ENCODE peak calls at places on chromosomes 16 and 17, in nine cellular contexts. One of them, this sample, is unnamed.

GRCh38 chr16:65305588-65305987 is 183.7 kb upstream of the CDH11 start:
- DNase-seq in A549: no peak
- DNase-seq in prostate gland: no peak
- DNase-seq in tibial nerve: no peak
- DNase-seq in body of pancreas: no peak
- DNase-seq in right lobe of liver: no peak
- DNase-seq in suprapubic skin: no peak
- DNase-seq in ovary: no peak
- DNase-seq in esophagus squamous epithelium: no peak
- DNase-seq in this sample: no peak

GRCh38 chr17:69170377-69170776 is 28.7 kb upstream of the ABCA6 start:
- DNase-seq in right lobe of liver: no peak
- DNase-seq in A549: no peak
- DNase-seq in ovary: no peak
- DNase-seq in prostate gland: no peak
- DNase-seq in suprapubic skin: no peak
- DNase-seq in body of pancreas: no peak
- DNase-seq in tibial nerve: no peak
- DNase-seq in esophagus squamous epithelium: no peak
- DNase-seq in this sample: no peak

GRCh38 chr17:48307814-48308411 is 122.1 kb downstream of the SKAP1 start:
- DNase-seq in A549: peak
- DNase-seq in right lobe of liver: peak
- DNase-seq in suprapubic skin: no peak
- DNase-seq in tibial nerve: no peak
- DNase-seq in body of pancreas: peak
- DNase-seq in ovary: peak
- DNase-seq in esophagus squamous epithelium: no peak
- DNase-seq in prostate gland: peak
- DNase-seq in this sample: peak

GRCh38 chr16:87790278-87791023 is 24.7 kb upstream of the KLHDC4 start:
- DNase-seq in body of pancreas: peak
- DNase-seq in right lobe of liver: peak
- DNase-seq in tibial nerve: no peak
- DNase-seq in prostate gland: no peak
- DNase-seq in suprapubic skin: no peak
- DNase-seq in A549: peak
- DNase-seq in esophagus squamous epithelium: no peak
- DNase-seq in ovary: no peak
- DNase-seq in this sample: no peak

GRCh38 chr17:81551458-81552243 is 502 bp downstream of the FAAP100 start:
- DNase-seq in body of pancreas: peak
- DNase-seq in tibial nerve: no peak
- DNase-seq in ovary: no peak
- DNase-seq in suprapubic skin: no peak
- DNase-seq in A549: no peak
- DNase-seq in right lobe of liver: peak
- DNase-seq in esophagus squamous epithelium: no peak
- DNase-seq in prostate gland: no peak
- DNase-seq in this sample: no peak

GRCh38 chr16:49859139-49859947 is 3.4 kb upstream of the ZNF423 start:
- DNase-seq in body of pancreas: peak
- DNase-seq in ovary: peak
- DNase-seq in esophagus squamous epithelium: no peak
- DNase-seq in tibial nerve: no peak
- DNase-seq in right lobe of liver: peak
- DNase-seq in A549: no peak
- DNase-seq in suprapubic skin: peak
- DNase-seq in prostate gland: no peak
- DNase-seq in this sample: peak

GRCh38 chr17:20094777-20095176 is 85.6 kb downstream of the SPECC1 start:
- DNase-seq in prostate gland: no peak
- DNase-seq in esophagus squamous epithelium: no peak
- DNase-seq in right lobe of liver: no peak
- DNase-seq in body of pancreas: no peak
- DNase-seq in A549: no peak
- DNase-seq in ovary: no peak
- DNase-seq in suprapubic skin: no peak
- DNase-seq in tibial nerve: no peak
- DNase-seq in this sample: no peak

GRCh38 chr16:72895951-72896350 is 152.0 kb downstream of the ZFHX3 start:
- DNase-seq in suprapubic skin: no peak
- DNase-seq in body of pancreas: no peak
- DNase-seq in ovary: no peak
- DNase-seq in right lobe of liver: no peak
- DNase-seq in tibial nerve: no peak
- DNase-seq in prostate gland: no peak
- DNase-seq in esophagus squamous epithelium: no peak
- DNase-seq in A549: no peak
- DNase-seq in this sample: peak

GRCh38 chr17:34797724-34798123 is 163.5 kb downstream of the CCT6B start:
- DNase-seq in prostate gland: no peak
- DNase-seq in suprapubic skin: no peak
- DNase-seq in ovary: no peak
- DNase-seq in esophagus squamous epithelium: no peak
- DNase-seq in tibial nerve: no peak
- DNase-seq in body of pancreas: no peak
- DNase-seq in right lobe of liver: peak
- DNase-seq in A549: peak
- DNase-seq in this sample: no peak

GRCh38 chr16:4796982-4797804 is 2.0 kb downstream of the SMIM22 start:
- DNase-seq in ovary: no peak
- DNase-seq in right lobe of liver: no peak
- DNase-seq in A549: no peak
- DNase-seq in esophagus squamous epithelium: no peak
- DNase-seq in tibial nerve: no peak
- DNase-seq in suprapubic skin: no peak
- DNase-seq in prostate gland: no peak
- DNase-seq in body of pancreas: no peak
- DNase-seq in this sample: no peak

GRCh38 chr16:27823438-27823820 is 240.1 kb downstream of the GSG1L start:
- DNase-seq in ovary: no peak
- DNase-seq in body of pancreas: no peak
- DNase-seq in esophagus squamous epithelium: no peak
- DNase-seq in suprapubic skin: peak
- DNase-seq in tibial nerve: no peak
- DNase-seq in prostate gland: no peak
- DNase-seq in right lobe of liver: no peak
- DNase-seq in A549: no peak
- DNase-seq in this sample: no peak

GRCh38 chr17:74325743-74326379 is at the start of gene KIF19:
- DNase-seq in esophagus squamous epithelium: no peak
- DNase-seq in body of pancreas: peak
- DNase-seq in suprapubic skin: no peak
- DNase-seq in prostate gland: no peak
- DNase-seq in tibial nerve: no peak
- DNase-seq in right lobe of liver: peak
- DNase-seq in ovary: no peak
- DNase-seq in A549: no peak
- DNase-seq in this sample: no peak

GRCh38 chr17:50266384-50267073 is 7.7 kb upstream of the TMEM92 start:
- DNase-seq in esophagus squamous epithelium: no peak
- DNase-seq in A549: no peak
- DNase-seq in ovary: peak
- DNase-seq in prostate gland: peak
- DNase-seq in right lobe of liver: peak
- DNase-seq in suprapubic skin: peak
- DNase-seq in tibial nerve: peak
- DNase-seq in body of pancreas: peak
- DNase-seq in this sample: peak

GRCh38 chr17:18999911-19000310 is 4.7 kb downstream of the FAM83G start:
- DNase-seq in esophagus squamous epithelium: no peak
- DNase-seq in prostate gland: no peak
- DNase-seq in tibial nerve: no peak
- DNase-seq in ovary: no peak
- DNase-seq in body of pancreas: no peak
- DNase-seq in A549: no peak
- DNase-seq in suprapubic skin: no peak
- DNase-seq in right lobe of liver: no peak
- DNase-seq in this sample: no peak

GRCh38 chr16:59859606-59860402 is 1125.7 kb upstream of the GOT2 start:
- DNase-seq in right lobe of liver: no peak
- DNase-seq in prostate gland: no peak
- DNase-seq in A549: no peak
- DNase-seq in body of pancreas: no peak
- DNase-seq in ovary: no peak
- DNase-seq in tibial nerve: no peak
- DNase-seq in esophagus squamous epithelium: no peak
- DNase-seq in suprapubic skin: no peak
- DNase-seq in this sample: no peak

GRCh38 chr16:2537451-2538379 is at the start of gene PDPK1:
- DNase-seq in ovary: peak
- DNase-seq in esophagus squamous epithelium: no peak
- DNase-seq in tibial nerve: peak
- DNase-seq in prostate gland: peak
- DNase-seq in body of pancreas: peak
- DNase-seq in A549: peak
- DNase-seq in right lobe of liver: peak
- DNase-seq in suprapubic skin: peak
- DNase-seq in this sample: peak

DNA sequence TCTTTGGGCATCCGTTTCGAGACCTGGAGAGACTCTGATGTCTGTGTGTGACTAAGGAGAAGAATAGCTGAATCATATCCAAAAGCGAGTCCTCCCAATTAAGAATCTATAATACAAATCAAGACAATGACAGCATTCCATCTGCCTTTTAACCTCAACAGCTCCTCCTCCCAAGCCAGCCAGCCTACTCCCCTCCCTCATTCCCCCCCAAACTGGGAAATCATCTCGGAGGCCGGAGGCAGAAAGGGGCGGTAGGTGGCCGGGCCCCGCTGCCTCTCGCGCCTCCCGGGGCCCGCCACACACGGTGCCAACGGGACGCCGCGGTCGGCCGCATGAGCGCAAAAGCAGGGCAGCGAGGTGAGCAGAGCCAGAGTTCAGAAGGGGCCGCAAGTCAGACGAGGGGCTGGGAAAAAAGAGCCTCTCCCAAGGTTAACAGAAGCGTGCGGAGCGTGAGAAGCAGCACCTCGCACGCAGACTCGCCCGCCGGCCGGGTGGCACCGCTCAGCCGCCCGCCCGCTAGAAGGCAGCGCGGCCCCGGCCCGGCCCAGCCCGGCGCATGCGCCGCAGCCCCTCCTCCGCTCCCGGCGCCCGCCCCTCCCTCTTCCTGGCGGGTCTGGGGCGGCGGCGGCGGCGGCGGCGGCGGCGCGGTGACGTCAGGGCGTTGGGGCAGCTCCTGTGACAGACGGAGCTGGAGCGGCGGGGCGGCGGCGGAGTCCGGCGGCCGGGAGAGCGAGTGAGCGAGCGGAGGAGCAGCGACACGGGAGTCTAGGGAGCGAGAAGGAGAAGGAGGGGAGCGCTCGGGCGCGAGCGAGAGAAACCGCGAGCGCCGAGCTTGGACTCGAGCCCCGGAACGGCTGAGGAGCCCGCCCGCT is at the start of gene PAFAH1B1:
- DNase-seq in ovary: peak
- DNase-seq in esophagus squamous epithelium: peak
- DNase-seq in prostate gland: peak
- DNase-seq in A549: peak
- DNase-seq in tibial nerve: peak
- DNase-seq in right lobe of liver: peak
- DNase-seq in body of pancreas: peak
- DNase-seq in suprapubic skin: peak
- DNase-seq in this sample: peak
- TF ChIP-seq POLR2A in ovary: peak
- TF ChIP-seq POLR2A in esophagus squamous epithelium: no peak
- TF ChIP-seq POLR2A in prostate gland: peak
- TF ChIP-seq POLR2A in A549: peak
- TF ChIP-seq POLR2A in tibial nerve: peak
- TF ChIP-seq POLR2A in right lobe of liver: peak
- TF ChIP-seq POLR2A in body of pancreas: peak
- TF ChIP-seq POLR2A in suprapubic skin: peak
- TF ChIP-seq POLR2A in this sample: peak

GRCh38 chr17:78665385-78665951 is 88.3 kb upstream of the DNAH17 start:
- DNase-seq in A549: no peak
- DNase-seq in esophagus squamous epithelium: no peak
- DNase-seq in ovary: no peak
- DNase-seq in tibial nerve: no peak
- DNase-seq in right lobe of liver: no peak
- DNase-seq in prostate gland: no peak
- DNase-seq in suprapubic skin: no peak
- DNase-seq in body of pancreas: no peak
- DNase-seq in this sample: no peak
- H3K27ac ChIP-seq in A549: peak
- H3K27ac ChIP-seq in esophagus squamous epithelium: peak
- H3K27ac ChIP-seq in ovary: no peak
- H3K27ac ChIP-seq in tibial nerve: peak
- H3K27ac ChIP-seq in right lobe of liver: no peak
- H3K27ac ChIP-seq in prostate gland: no peak
- H3K27ac ChIP-seq in suprapubic skin: no peak
- H3K27ac ChIP-seq in body of pancreas: no peak
- H3K27ac ChIP-seq in this sample: no peak

GRCh38 chr16:38941-39892 is 14.2 kb downstream of the POLR3K start:
- DNase-seq in esophagus squamous epithelium: no peak
- DNase-seq in body of pancreas: peak
- DNase-seq in A549: no peak
- DNase-seq in suprapubic skin: no peak
- DNase-seq in right lobe of liver: no peak
- DNase-seq in prostate gland: no peak
- DNase-seq in tibial nerve: no peak
- DNase-seq in ovary: no peak
- DNase-seq in this sample: no peak
- TF ChIP-seq POLR2A in esophagus squamous epithelium: no peak
- TF ChIP-seq POLR2A in body of pancreas: no peak
- TF ChIP-seq POLR2A in A549: no peak
- TF ChIP-seq POLR2A in suprapubic skin: no peak
- TF ChIP-seq POLR2A in right lobe of liver: no peak
- TF ChIP-seq POLR2A in prostate gland: no peak
- TF ChIP-seq POLR2A in tibial nerve: no peak
- TF ChIP-seq POLR2A in ovary: no peak
- TF ChIP-seq POLR2A in this sample: no peak

DNA sequence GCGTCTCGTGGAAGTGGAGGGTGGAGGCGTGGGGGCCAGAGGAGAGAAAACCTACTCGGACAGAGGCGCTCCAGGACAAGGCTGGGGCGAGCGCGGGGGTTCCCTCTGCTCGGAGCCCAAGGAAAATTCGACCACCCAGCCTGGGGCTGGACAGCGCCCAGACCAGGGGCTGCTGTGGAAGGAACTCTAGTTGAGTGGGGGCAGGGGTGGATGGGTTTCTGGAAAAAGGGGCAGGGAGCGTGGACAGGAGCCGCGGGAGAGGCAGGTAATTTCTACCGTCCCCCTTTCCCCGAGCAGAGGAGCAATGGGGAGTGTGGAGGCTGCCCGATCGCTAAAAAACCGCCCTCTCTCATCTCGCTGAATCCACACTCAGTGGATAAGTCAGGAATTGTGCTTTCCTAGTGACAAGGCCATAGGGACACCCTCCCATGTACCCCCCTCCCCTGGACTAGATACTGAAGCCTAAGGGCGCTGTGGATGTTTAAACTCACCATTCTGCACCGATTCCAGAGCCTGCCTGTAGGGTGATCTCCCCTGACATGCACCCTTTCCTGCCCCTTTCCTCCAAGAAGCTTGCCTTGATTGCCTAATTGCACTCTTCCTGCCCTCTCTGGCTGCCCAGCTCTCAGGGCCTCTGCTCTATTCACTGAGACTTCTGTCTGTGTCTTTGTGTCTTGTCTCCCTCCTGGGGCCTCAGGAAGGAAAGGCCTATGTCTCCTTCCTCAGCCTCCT is 90.7 kb upstream of the TMEM97 start:
- DNase-seq in A549: peak
- DNase-seq in body of pancreas: no peak
- DNase-seq in prostate gland: no peak
- DNase-seq in tibial nerve: no peak
- DNase-seq in ovary: no peak
- DNase-seq in right lobe of liver: no peak
- DNase-seq in esophagus squamous epithelium: no peak
- DNase-seq in suprapubic skin: peak
- DNase-seq in this sample: no peak
- H3K27ac ChIP-seq in A549: peak
- H3K27ac ChIP-seq in body of pancreas: peak
- H3K27ac ChIP-seq in prostate gland: peak
- H3K27ac ChIP-seq in tibial nerve: no peak
- H3K27ac ChIP-seq in ovary: no peak
- H3K27ac ChIP-seq in right lobe of liver: no peak
- H3K27ac ChIP-seq in esophagus squamous epithelium: no peak
- H3K27ac ChIP-seq in suprapubic skin: no peak
- H3K27ac ChIP-seq in this sample: no peak

This sample was measured in uterus.